ENCODE peak calls at places on chromosomes 11 and 22, in seven cellular contexts. I is mucosa of gallbladder; K is dermis blood vessel endothelial cell; F is DMS153; N is activated T-helper 9 cell treated with anti-CD3 and anti-CD28 coated beads, Interleukin-2, amount 50 U/mL, for 16 hours; U is islet precursor cell; G is ELR. P is an unnamed sample.

GRCh38 chr11:69483696-69484426 is 2.4 kb downstream of the LINC01488 start:
- DNase-seq in I (no peak), K (no peak), F (no peak), N (no peak), U (no peak), G (no peak), P (no peak)

GRCh38 chr22:43220625-43221380 is 33.9 kb upstream of the TTLL12 start:
- DNase-seq in I (no peak), K (no peak), F (no peak), N (no peak), U (no peak), G (no peak), P (no peak)

GRCh38 chr11:134630896-134631295 is 218.9 kb upstream of the B3GAT1 start:
- DNase-seq in I (no peak), K (no peak), F (no peak), N (no peak), U (peak; percentile 35), G (no peak), P (no peak)

GRCh38 chr11:69027704-69028372 is 14.8 kb upstream of the MRGPRF start:
- DNase-seq in I (no peak), K (no peak), F (no peak), N (no peak), U (no peak), G (no peak), P (no peak)

GRCh38 chr11:37442576-37442975 is 844.5 kb upstream of the RAG2 start:
- DNase-seq in I (no peak), K (no peak), F (no peak), N (no peak), U (no peak), G (peak; percentile 13), P (no peak)

GRCh38 chr22:29668681-29669080 is 51.1 kb upstream of the CABP7 start:
- DNase-seq in I (no peak), K (no peak), F (no peak), N (no peak), U (no peak), G (no peak), P (no peak)

GRCh38 chr11:3920148-3920852 is 64.8 kb downstream of the STIM1 start:
- DNase-seq in I (no peak), K (no peak), F (no peak), N (peak; percentile 60), U (no peak), G (peak; percentile 70), P (peak; percentile 49)

GRCh38 chr11:134911514-134912180 is 499.6 kb upstream of the B3GAT1 start:
- DNase-seq in I (no peak), K (no peak), F (peak; percentile 80), N (no peak), U (no peak), G (no peak), P (no peak)

GRCh38 chr22:43854151-43854785 is 8.0 kb downstream of the SULT4A1 start:
- DNase-seq in I (no peak), K (no peak), F (no peak), N (no peak), U (no peak), G (no peak), P (no peak)

GRCh38 chr11:67304511-67305113 is 1.3 kb downstream of the SSH3 start:
- DNase-seq in I (no peak), K (no peak), F (no peak), N (no peak), U (peak; percentile 41), G (no peak), P (no peak)

GRCh38 chr11:61697093-61697492 is 16.9 kb downstream of the DAGLA start:
- DNase-seq in I (peak; percentile 51), K (no peak), F (no peak), N (no peak), U (peak; percentile 95), G (peak; percentile 54), P (peak; percentile 91)

GRCh38 chr22:38260760-38261477 is 11.9 kb downstream of the TMEM184B start:
- DNase-seq in I (no peak), K (no peak), F (no peak), N (no peak), U (no peak), G (no peak), P (no peak)

GRCh38 chr11:111460752-111461305 is 51.4 kb downstream of the BTG4 start:
- DNase-seq in I (no peak), K (no peak), F (no peak), N (no peak), U (no peak), G (no peak), P (no peak)

GRCh38 chr22:43004362-43005035 is 10.4 kb downstream of the PACSIN2 start:
- DNase-seq in I (peak; percentile 53), K (no peak), F (no peak), N (no peak), U (no peak), G (peak; percentile 47), P (peak; percentile 59)

GRCh38 chr22:36435516-36436415 is 45.7 kb downstream of the TXN2 start:
- DNase-seq in I (peak; percentile 84), K (no peak), F (peak; percentile 65), N (peak; percentile 35), U (peak; percentile 85), G (no peak), P (no peak)

GRCh38 chr11:35981581-35981980 is 37.7 kb downstream of the LDLRAD3 start:
- DNase-seq in I (peak; percentile 20), K (no peak), F (no peak), N (no peak), U (no peak), G (no peak), P (no peak)

GRCh38 chr11:1864831-1865665 is 12.2 kb downstream of the LSP1 start:
- DNase-seq in I (no peak), K (no peak), F (peak; percentile 5), N (no peak), U (no peak), G (no peak), P (no peak)

GRCh38 chr11:63017306-63017974 is 1.8 kb upstream of the SLC22A8 start:
- DNase-seq in I (no peak), K (peak; percentile 92), F (no peak), N (no peak), U (peak; percentile 48), G (no peak), P (no peak)

GRCh38 chr22:48843640-48844039 is 984.0 kb downstream of the BRD1 start:
- DNase-seq in I (no peak), K (no peak), F (no peak), N (no peak), U (no peak), G (no peak), P (no peak)